ENCODE peak calls at places on chromosomes 5 and 9, in six cellular contexts. R is GM12865, O is endothelial cell, B is fibroblast of the conjunctiva, H is iris pigment epithelial cell, S is coronary artery. J is an unnamed sample.
A peak's percentile ranks its signal among the peaks of the same experiment; 100 is the strongest.

GRCh38 chr9:125759812-125760134 is 12.6 kb downstream of the PBX3 start:
- DNase-seq in O (no peak), H (no peak), R (no peak), S (no peak), B (no peak), J (no peak)

GRCh38 chr9:21945606-21946005 is 48.6 kb downstream of the CDKN2A start:
- DNase-seq in B (no peak), O (no peak), S (no peak), H (no peak), R (no peak), J (no peak)

GRCh38 chr9:137988051-137988450 is 110.5 kb downstream of the CACNA1B start:
- DNase-seq in S (no peak), O (no peak), B (no peak), R (no peak), H (no peak), J (no peak)

GRCh38 chr5:138282918-138283742 is 8.7 kb upstream of the GFRA3 start:
- DNase-seq in O (peak; percentile 63), S (no peak), B (peak; percentile 46), H (peak; percentile 74), R (peak; percentile 34), J (no peak)

GRCh38 chr5:174990909-174991308 is 266.5 kb downstream of the MSX2 start:
- DNase-seq in B (no peak), H (no peak), R (no peak), O (no peak), S (no peak), J (no peak)

GRCh38 chr5:58019614-58020013 is 440.3 kb downstream of the PLK2 start:
- DNase-seq in S (no peak), O (no peak), B (no peak), H (no peak), R (no peak), J (no peak)

GRCh38 chr5:149062371-149063016 is 368 bp downstream of the SH3TC2 start:
- DNase-seq in B (no peak), O (peak; percentile 8), S (no peak), H (peak; percentile 77), R (no peak), J (no peak)

GRCh38 chr9:134275379-134275778 is 50.9 kb upstream of the RXRA start:
- DNase-seq in H (no peak), S (no peak), B (no peak), O (no peak), R (no peak), J (no peak)

GRCh38 chr9:131238402-131239021 is 37.8 kb downstream of the FAM78A start:
- DNase-seq in S (no peak), R (no peak), O (peak; percentile 42), B (no peak), H (peak; percentile 50), J (no peak)

GRCh38 chr5:32202394-32202793 is 28.3 kb upstream of the GOLPH3 start:
- DNase-seq in H (peak; percentile 63), O (no peak), B (peak; percentile 49), S (no peak), R (no peak), J (no peak)

GRCh38 chr5:167723254-167723871 is 568.1 kb upstream of the WWC1 start:
- DNase-seq in S (peak; percentile 77), B (peak; percentile 57), R (peak; percentile 76), H (peak; percentile 77), O (peak; percentile 80), J (peak; percentile 49)

GRCh38 chr5:142364251-142365145 is 39.7 kb upstream of the SPRY4 start:
- DNase-seq in O (no peak), H (peak; percentile 41), S (no peak), B (no peak), R (peak; percentile 35), J (no peak)

GRCh38 chr5:158744680-158745079 is 355.0 kb downstream of the EBF1 start:
- DNase-seq in B (no peak), H (no peak), R (no peak), O (no peak), S (no peak), J (no peak)